ENCODE peak calls at places on chromosomes 2 and 18, in eight cellular contexts. Y, U, O, X, K, Q, W and T are unnamed samples.

GRCh38 chr18:63850010-63850409 is 37.5 kb upstream of the SERPINB2 start:
- DNase-seq in Q (no peak), Y (peak; percentile 66), O (no peak), U (no peak), X (no peak), K (peak; percentile 59), W (peak; percentile 22), T (peak; percentile 17)

GRCh38 chr2:84741182-84741822 is 139.6 kb downstream of the TRABD2A start:
- DNase-seq in Y (no peak), K (peak; percentile 3), U (no peak), X (no peak), O (peak; percentile 27), Q (no peak), W (peak; percentile 18), T (peak; percentile 35)

GRCh38 chr2:8358179-8358578 is 323.7 kb upstream of the ID2 start:
- DNase-seq in X (no peak), U (no peak), Y (no peak), K (no peak), Q (no peak), W (no peak), O (no peak), T (no peak)

GRCh38 chr2:206392118-206392517 is 51.2 kb upstream of the ADAM23 start:
- DNase-seq in U (no peak), K (no peak), Q (no peak), Y (peak; percentile 1), X (no peak), W (peak; percentile 59), O (no peak), T (peak; percentile 41)

GRCh38 chr2:239465017-239466001 is 64.5 kb upstream of the HDAC4 start:
- DNase-seq in W (peak; percentile 93), K (no peak), U (peak; percentile 94), O (no peak), Y (peak; percentile 35), X (peak; percentile 19), Q (peak; percentile 92), T (peak; percentile 45)

GRCh38 chr2:127552846-127553245 is 17.4 kb downstream of the MYO7B start:
- DNase-seq in Y (no peak), K (no peak), W (no peak), U (no peak), Q (no peak), O (no peak), X (no peak), T (no peak)

GRCh38 chr2:110677080-110677479 is 783 bp downstream of the BUB1 start:
- DNase-seq in X (no peak), W (peak; percentile 8), O (no peak), Q (no peak), Y (no peak), K (no peak), U (no peak), T (no peak)

GRCh38 chr2:56713161-56713676 is 529.4 kb downstream of the CCDC85A start:
- DNase-seq in Y (no peak), O (no peak), K (no peak), U (no peak), W (peak; percentile 73), Q (no peak), X (no peak), T (no peak)

GRCh38 chr18:9704233-9705118 is 3.6 kb upstream of the RAB31 start:
- DNase-seq in U (no peak), Y (no peak), O (no peak), Q (no peak), W (no peak), X (no peak), K (no peak), T (no peak)

GRCh38 chr2:220785181-220785580 is 786.9 kb downstream of the EPHA4 start:
- DNase-seq in Q (no peak), X (no peak), U (no peak), Y (peak; percentile 77), K (peak; percentile 78), W (no peak), O (no peak), T (no peak)

GRCh38 chr2:197248623-197249022 is 62.0 kb downstream of the ANKRD44 start:
- DNase-seq in Q (no peak), W (no peak), Y (no peak), K (no peak), X (no peak), O (no peak), U (no peak), T (no peak)

GRCh38 chr2:179132076-179132475 is 82.1 kb upstream of the CCDC141 start:
- DNase-seq in U (no peak), Y (no peak), Q (no peak), O (no peak), K (no peak), W (no peak), X (no peak), T (no peak)

GRCh38 chr2:146982393-146982846 is 862.4 kb upstream of the ACVR2A start:
- DNase-seq in K (no peak), X (peak; percentile 49), Y (no peak), W (peak; percentile 32), Q (no peak), O (no peak), U (no peak), T (peak; percentile 56)

GRCh38 chr18:12308386-12309100 is 502 bp downstream of the TUBB6 start:
- DNase-seq in X (peak; percentile 74), U (peak; percentile 95), W (peak; percentile 81), K (no peak), Q (peak; percentile 90), Y (no peak), O (peak; percentile 23), T (peak; percentile 61)

GRCh38 chr2:112168422-112169124 is 30.4 kb downstream of the FBLN7 start:
- DNase-seq in W (no peak), Q (no peak), X (no peak), O (no peak), Y (no peak), K (no peak), U (no peak), T (no peak)

GRCh38 chr2:34705556-34706247 is 1106.6 kb upstream of the FAM98A start:
- DNase-seq in Y (no peak), U (no peak), K (no peak), X (peak; percentile 61), Q (no peak), W (no peak), O (no peak), T (no peak)

GRCh38 chr2:23436346-23437099 is 51.5 kb downstream of the KLHL29 start:
- DNase-seq in O (peak; percentile 25), X (no peak), K (no peak), W (peak; percentile 25), U (no peak), Y (peak; percentile 8), Q (no peak), T (no peak)

GRCh38 chr2:211877061-211877460 is 661.5 kb downstream of the ERBB4 start:
- DNase-seq in Q (no peak), O (no peak), Y (no peak), X (no peak), W (no peak), K (no peak), U (no peak), T (no peak)

GRCh38 chr2:67733517-67733916 is 329.3 kb downstream of the C1D start:
- DNase-seq in Y (no peak), O (no peak), Q (peak; percentile 52), K (peak; percentile 0), X (peak; percentile 28), U (peak; percentile 42), W (peak; percentile 69), T (peak; percentile 53)

GRCh38 chr2:69584127-69584889 is 59.2 kb downstream of the AAK1 start:
- DNase-seq in U (no peak), K (no peak), O (no peak), Y (no peak), Q (no peak), X (no peak), W (no peak), T (no peak)

GRCh38 chr18:55327454-55327853 is 260.5 kb downstream of the TCF4 start:
- DNase-seq in Y (no peak), K (no peak), U (no peak), Q (no peak), O (no peak), X (no peak), W (no peak), T (no peak)

GRCh38 chr18:76621782-76622495 is 126.9 kb upstream of the ZNF516 start:
- DNase-seq in U (no peak), O (no peak), X (peak; percentile 17), W (peak; percentile 18), K (peak; percentile 66), Q (no peak), Y (peak; percentile 45), T (peak; percentile 7)

GRCh38 chr2:218428846-218429558 is 10.1 kb downstream of the VIL1 start:
- DNase-seq in O (no peak), X (no peak), W (no peak), K (no peak), U (peak; percentile 52), Q (no peak), Y (no peak), T (no peak)

GRCh38 chr2:45651415-45652089 is at the start of gene PRKCE:
- DNase-seq in U (peak; percentile 92), W (peak; percentile 45), X (peak; percentile 42), Y (no peak), Q (peak; percentile 88), K (no peak), O (peak; percentile 68), T (peak; percentile 37)

GRCh38 chr18:45670281-45670962 is 53.6 kb upstream of the SLC14A1 start:
- DNase-seq in Q (peak; percentile 59), O (peak; percentile 41), W (no peak), K (no peak), U (no peak), X (no peak), Y (no peak), T (no peak)

GRCh38 chr2:54772110-54772509 is 48.6 kb downstream of the EML6 start:
- DNase-seq in X (peak; percentile 41), Q (no peak), K (no peak), Y (no peak), W (peak; percentile 83), U (no peak), O (no peak), T (no peak)

GRCh38 chr18:3261393-3262233 is at the start of gene MYL12B:
- DNase-seq in O (peak; percentile 77), K (peak; percentile 71), X (peak; percentile 87), W (peak; percentile 79), Q (peak; percentile 95), Y (peak; percentile 77), U (peak; percentile 94), T (peak; percentile 58)

GRCh38 chr2:161102770-161103450 is 57.3 kb upstream of the TANK start:
- DNase-seq in O (no peak), Y (no peak), K (no peak), X (no peak), W (no peak), Q (no peak), U (no peak), T (peak; percentile 41)

GRCh38 chr2:151907933-151908882 is 80.0 kb upstream of the ARL5A start:
- DNase-seq in W (no peak), X (no peak), Q (no peak), U (no peak), Y (no peak), O (no peak), K (no peak), T (no peak)

GRCh38 chr18:46252754-46253153 is 148.6 kb downstream of the HAUS1 start:
- DNase-seq in K (no peak), X (no peak), U (no peak), Q (no peak), W (no peak), Y (no peak), O (no peak), T (no peak)

GRCh38 chr18:77133920-77134496 is 1.4 kb upstream of the MBP start:
- DNase-seq in O (no peak), Y (peak; percentile 26), W (no peak), Q (no peak), U (no peak), K (peak; percentile 40), X (no peak), T (no peak)

GRCh38 chr18:80194874-80195570 is 52.3 kb downstream of the PARD6G start:
- DNase-seq in Y (no peak), U (no peak), O (no peak), Q (no peak), X (no peak), K (no peak), W (no peak), T (no peak)

GRCh38 chr2:239256297-239256696 is 144.5 kb downstream of the HDAC4 start:
- DNase-seq in U (no peak), K (no peak), W (no peak), O (no peak), Y (no peak), Q (no peak), X (no peak), T (no peak)

GRCh38 chr2:214311931-214312749 is 98.7 kb upstream of the VWC2L start:
- DNase-seq in Q (no peak), W (no peak), X (no peak), K (no peak), Y (no peak), U (no peak), O (no peak), T (peak; percentile 10)